ENCODE peak calls at places on chromosomes 7 and 10, in ten cellular contexts. E is IMR-90, K is sigmoid colon, S is fibroblast of mammary gland, G is choroid plexus epithelial cell, V is RWPE1, W is ascending aorta, M is neural progenitor cell, Z is astrocyte, Q is lung. C is an unnamed sample.
A peak's percentile ranks its signal among the peaks of the same experiment; 100 is the strongest.

GRCh38 chr7:20508109-20508508 is 107.4 kb upstream of the ABCB5 start:
- DNase-seq in E (no peak), K (no peak), S (no peak), G (peak; percentile 13), V (no peak), W (no peak), M (peak; percentile 18), Z (no peak), Q (no peak), C (no peak)

GRCh38 chr7:81415181-81415580 is 354.7 kb downstream of the HGF start:
- DNase-seq in E (peak; percentile 58), K (no peak), S (peak; percentile 24), G (peak; percentile 29), V (no peak), W (no peak), M (no peak), Z (peak; percentile 44), Q (no peak), C (no peak)

GRCh38 chr10:1737222-1738061 is at the start of gene ADARB2:
- DNase-seq in E (no peak), K (no peak), S (no peak), G (peak; percentile 1), V (peak; percentile 28), W (no peak), M (peak; percentile 95), Z (no peak), Q (no peak), C (peak; percentile 86)

GRCh38 chr10:102643346-102644065 is 773 bp upstream of the TRIM8 start:
- DNase-seq in E (peak; percentile 74), K (peak; percentile 89), S (peak; percentile 69), G (peak; percentile 82), V (peak; percentile 72), W (peak; percentile 85), M (peak; percentile 87), Z (peak; percentile 59), Q (peak; percentile 65), C (peak; percentile 73)

GRCh38 chr7:114574384-114574783 is 159.8 kb downstream of the FOXP2 start:
- DNase-seq in E (peak; percentile 45), K (no peak), S (peak; percentile 70), G (peak; percentile 69), V (no peak), W (no peak), M (no peak), Z (peak; percentile 17), Q (no peak), C (no peak)

GRCh38 chr10:95201736-95202135 is 7.7 kb downstream of the ACSM6 start:
- DNase-seq in E (peak; percentile 59), K (no peak), S (peak; percentile 71), G (peak; percentile 53), V (peak; percentile 80), W (no peak), M (no peak), Z (peak; percentile 38), Q (no peak), C (no peak)

GRCh38 chr7:1055084-1055450 is 10.7 kb downstream of the GPR146 start:
- DNase-seq in E (peak; percentile 26), K (peak; percentile 94), S (no peak), G (peak; percentile 90), V (no peak), W (no peak), M (no peak), Z (no peak), Q (peak; percentile 63), C (no peak)

GRCh38 chr7:99254390-99254789 is 18.2 kb upstream of the MYH16 start:
- DNase-seq in E (no peak), K (no peak), S (no peak), G (no peak), V (peak; percentile 48), W (no peak), M (no peak), Z (no peak), Q (no peak), C (no peak)

GRCh38 chr7:56107954-56108258 is 1.6 kb upstream of the CHCHD2 start:
- DNase-seq in E (no peak), K (no peak), S (no peak), G (no peak), V (no peak), W (no peak), M (no peak), Z (no peak), Q (no peak), C (no peak)

GRCh38 chr10:72337039-72337629 is 17.6 kb downstream of the DNAJB12 start:
- DNase-seq in E (peak; percentile 53), K (peak; percentile 94), S (peak; percentile 77), G (peak; percentile 82), V (peak; percentile 56), W (peak; percentile 91), M (peak; percentile 84), Z (no peak), Q (peak; percentile 84), C (peak; percentile 89)

GRCh38 chr7:100489824-100490223 is 6.1 kb downstream of the NYAP1 start:
- DNase-seq in E (peak; percentile 96), K (no peak), S (peak; percentile 83), G (peak; percentile 96), V (peak; percentile 84), W (no peak), M (peak; percentile 100), Z (peak; percentile 83), Q (no peak), C (peak; percentile 92)

GRCh38 chr7:42744746-42745145 is 167.1 kb downstream of the C7orf25 start:
- DNase-seq in E (no peak), K (no peak), S (no peak), G (no peak), V (no peak), W (no peak), M (no peak), Z (no peak), Q (no peak), C (no peak)

GRCh38 chr7:12623885-12624498 is 53.5 kb downstream of the SCIN start:
- DNase-seq in E (peak; percentile 31), K (no peak), S (peak; percentile 44), G (peak; percentile 54), V (peak; percentile 26), W (no peak), M (no peak), Z (no peak), Q (no peak), C (no peak)
- TF ChIP-seq CTCF in E (peak; percentile 82), K (peak; percentile 57), S (peak; percentile 85), G (peak; percentile 79), V (peak; percentile 89), W (peak; percentile 44), M (peak; percentile 75), Z (peak; percentile 80), Q (peak; percentile 38), C (peak; percentile 93)

GRCh38 chr10:31320598-31321211 is 1.7 kb downstream of the ZEB1 start:
- DNase-seq in E (peak; percentile 59), K (peak; percentile 85), S (peak; percentile 48), G (peak; percentile 64), V (no peak), W (peak; percentile 77), M (peak; percentile 70), Z (peak; percentile 57), Q (peak; percentile 28), C (peak; percentile 66)

GRCh38 chr10:31321396-31321941 is 2.5 kb downstream of the ZEB1 start:
- DNase-seq in E (peak; percentile 24), K (no peak), S (peak; percentile 27), G (peak; percentile 48), V (no peak), W (no peak), M (peak; percentile 11), Z (peak; percentile 7), Q (no peak), C (no peak)

GRCh38 chr10:31320179-31320597 is 1.2 kb downstream of the ZEB1 start:
- DNase-seq in E (no peak), K (peak; percentile 78), S (no peak), G (no peak), V (no peak), W (peak; percentile 68), M (peak; percentile 63), Z (peak; percentile 33), Q (peak; percentile 29), C (peak; percentile 43)

GRCh38 chr10:31319602-31320178 is 674 bp downstream of the ZEB1 start:
- DNase-seq in E (no peak), K (no peak), S (no peak), G (peak; percentile 15), V (no peak), W (peak; percentile 61), M (peak; percentile 75), Z (no peak), Q (peak; percentile 28), C (peak; percentile 34)

DNA sequence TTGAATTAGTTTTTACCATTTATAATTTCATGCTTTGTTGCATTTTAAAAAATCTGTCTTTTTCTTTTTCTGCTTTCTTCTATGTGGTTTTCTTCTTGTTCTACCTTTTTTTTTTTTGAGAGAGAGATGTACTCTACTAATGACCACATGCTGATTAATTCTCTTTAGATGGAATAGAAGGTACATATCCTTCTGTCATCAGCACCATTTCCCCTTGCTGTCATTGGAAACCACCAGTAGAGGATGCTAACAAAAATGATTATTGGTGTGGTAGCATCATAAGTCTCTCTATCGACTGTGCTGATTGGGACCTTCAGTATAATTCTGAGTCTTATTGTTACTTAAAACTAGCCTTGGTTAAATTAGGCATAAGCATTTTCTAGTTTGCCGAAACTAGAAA is 3.6 kb downstream of the ZEB1 start:
- DNase-seq in E (peak; percentile 25), K (no peak), S (peak; percentile 47), G (peak; percentile 35), V (no peak), W (no peak), M (peak; percentile 5), Z (peak; percentile 4), Q (no peak), C (no peak)
- TF ChIP-seq CTCF in E (no peak), K (peak; percentile 12), S (peak; percentile 47), G (peak; percentile 53), V (no peak), W (no peak), M (no peak), Z (peak; percentile 31), Q (no peak), C (peak; percentile 49)

DNA sequence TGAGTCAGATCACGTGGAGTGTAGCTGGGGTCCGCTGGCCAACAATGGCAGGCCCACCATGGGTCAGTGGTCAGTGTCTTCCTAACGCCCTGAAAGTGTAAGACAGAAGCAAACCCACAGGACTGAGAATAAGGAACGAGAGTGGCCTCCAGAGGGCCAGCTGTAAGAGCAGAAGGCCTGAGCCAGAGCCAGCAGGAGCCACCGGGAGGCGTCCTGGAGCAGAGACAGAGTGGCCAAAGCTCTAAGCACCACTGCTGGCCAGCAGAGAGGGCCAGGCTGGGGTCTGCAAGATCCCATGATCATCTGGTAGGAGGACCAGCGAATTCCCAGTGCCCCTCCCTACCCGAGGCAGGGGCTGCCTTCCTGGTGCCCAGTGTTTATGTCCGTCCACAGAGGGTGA is 9.2 kb downstream of the CCDC201 start:
- DNase-seq in E (no peak), K (no peak), S (no peak), G (peak; percentile 16), V (no peak), W (no peak), M (peak; percentile 60), Z (no peak), Q (no peak), C (peak; percentile 47)
- TF ChIP-seq CTCF in E (peak; percentile 34), K (no peak), S (peak; percentile 21), G (peak; percentile 54), V (no peak), W (no peak), M (peak; percentile 58), Z (no peak), Q (no peak), C (no peak)

DNA sequence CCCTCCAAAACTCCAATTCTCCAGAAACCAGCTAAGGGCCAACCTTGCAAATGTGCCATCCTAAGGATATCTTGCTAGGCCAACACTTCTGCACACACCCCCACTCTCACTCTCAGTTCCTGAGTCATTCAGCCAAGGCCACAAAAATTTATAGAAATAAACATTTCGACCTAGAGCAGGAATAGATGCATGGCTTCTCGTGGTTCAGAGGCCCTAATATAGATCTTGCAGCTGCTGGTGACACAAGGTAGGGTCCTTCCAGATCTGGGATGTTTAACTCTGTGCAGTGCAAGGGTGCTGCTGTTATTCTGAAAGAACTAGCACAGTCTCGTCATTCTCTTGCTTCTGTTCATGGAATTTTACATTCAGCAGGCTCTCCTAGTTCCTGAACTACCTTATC is 369.3 kb downstream of the CALN1 start:
- DNase-seq in E (no peak), K (no peak), S (no peak), G (no peak), V (no peak), W (no peak), M (no peak), Z (no peak), Q (no peak), C (no peak)
- TF ChIP-seq CTCF in E (no peak), K (no peak), S (no peak), G (no peak), V (no peak), W (no peak), M (no peak), Z (no peak), Q (no peak), C (no peak)

C was measured in glutamatergic neuron.